ENCODE peak calls at places on chromosomes 1 and 21, in six cellular contexts. O is body of pancreas; T is neural progenitor cell; B is aorta; A is keratinocyte; R is naive thymus-derived CD4-positive, alpha-beta T cell. M is an unnamed sample.

GRCh38 chr1:94612081-94612480 is 70.5 kb upstream of the F3 start:
- DNase-seq in T (no peak), A (no peak), O (no peak), B (no peak), R (no peak), M (no peak)

GRCh38 chr1:206766251-206766856 is 4.2 kb upstream of the IL19 start:
- DNase-seq in R (peak; percentile 73), O (no peak), T (peak; percentile 7), B (peak; percentile 84), A (no peak), M (peak; percentile 69)

GRCh38 chr21:40516336-40516735 is 330.6 kb downstream of the DSCAM start:
- DNase-seq in O (peak; percentile 13), B (peak; percentile 73), R (no peak), A (no peak), T (peak; percentile 23), M (no peak)

GRCh38 chr1:245166471-245166885 is 11.7 kb downstream of the KIF26B start:
- DNase-seq in O (no peak), R (no peak), T (no peak), B (no peak), A (no peak), M (no peak)

GRCh38 chr1:224727351-224727750 is 111.2 kb downstream of the CNIH3 start:
- DNase-seq in A (no peak), T (no peak), B (no peak), O (no peak), R (no peak), M (no peak)

GRCh38 chr21:41806773-41807172 is 39.9 kb upstream of the RIPK4 start:
- DNase-seq in B (no peak), O (no peak), R (no peak), A (no peak), T (no peak), M (no peak)

GRCh38 chr1:166975361-166976129 is at the start of gene ILDR2:
- DNase-seq in B (peak; percentile 53), T (peak; percentile 82), A (no peak), O (peak; percentile 68), R (peak; percentile 44), M (peak; percentile 15)

GRCh38 chr1:226717256-226717909 is 21.7 kb downstream of the ITPKB start:
- DNase-seq in T (no peak), O (no peak), R (no peak), A (no peak), B (peak; percentile 73), M (peak; percentile 48)

GRCh38 chr1:167808690-167809089 is 86.9 kb downstream of the MPZL1 start:
- DNase-seq in A (no peak), T (no peak), B (no peak), O (no peak), R (no peak), M (no peak)

GRCh38 chr1:2089051-2089450 is 38.8 kb downstream of the PRKCZ start:
- DNase-seq in T (no peak), B (no peak), A (no peak), R (no peak), O (no peak), M (no peak)

GRCh38 chr1:150696151-150696550 is 803 bp downstream of the GOLPH3L start:
- DNase-seq in O (no peak), T (no peak), A (no peak), B (no peak), R (peak; percentile 3), M (peak; percentile 11)

GRCh38 chr1:30798389-30798951 is 40.9 kb upstream of the LAPTM5 start:
- DNase-seq in B (peak; percentile 84), R (no peak), O (peak; percentile 47), T (no peak), A (no peak), M (no peak)

GRCh38 chr1:45221716-45222115 is 15.3 kb upstream of the ZSWIM5 start:
- DNase-seq in O (no peak), R (no peak), T (no peak), B (no peak), A (no peak), M (no peak)

GRCh38 chr1:58941471-58942289 is 157.8 kb upstream of the JUN start:
- DNase-seq in T (no peak), O (peak; percentile 59), B (no peak), A (no peak), R (peak; percentile 65), M (peak; percentile 64)

GRCh38 chr1:27934818-27935549 is at the start of gene SMPDL3B:
- DNase-seq in A (no peak), R (no peak), B (no peak), T (peak; percentile 76), O (peak; percentile 86), M (no peak)
- H3K27ac ChIP-seq in A (no peak within 1 kb of the TSS), R (no peak within 1 kb of the TSS), B (no peak within 1 kb of the TSS), T (no peak within 1 kb of the TSS), O (peak within 1 kb of the TSS; percentile 45), M (no peak within 1 kb of the TSS)

GRCh38 chr1:16151985-16152384 is 3.9 kb downstream of the EPHA2 start:
- DNase-seq in A (no peak), O (no peak), R (no peak), B (no peak), T (no peak), M (no peak)
- H3K4me1 ChIP-seq in A (peaks cover 64% of the 10 kb centered on the region), O (peaks cover 72% of the 10 kb centered on the region), R (peaks cover 11% of the 10 kb centered on the region), B (no peaks in the 10 kb centered on the region), T (peaks cover 55% of the 10 kb centered on the region), M (peaks cover 31% of the 10 kb centered on the region)

GRCh38 chr1:903305-903704 is 20.4 kb upstream of the SAMD11 start:
- DNase-seq in A (no peak), B (peak; percentile 42), T (no peak), O (no peak), R (no peak), M (no peak)
- H3K27me3 ChIP-seq in A (peaks cover 17% of the 10 kb centered on the region), B (no peaks in the 10 kb centered on the region), T (peaks cover 98% of the 10 kb centered on the region), O (peaks cover 6% of the 10 kb centered on the region), R (no peaks in the 10 kb centered on the region), M (peaks cover 3% of the 10 kb centered on the region)

DNA sequence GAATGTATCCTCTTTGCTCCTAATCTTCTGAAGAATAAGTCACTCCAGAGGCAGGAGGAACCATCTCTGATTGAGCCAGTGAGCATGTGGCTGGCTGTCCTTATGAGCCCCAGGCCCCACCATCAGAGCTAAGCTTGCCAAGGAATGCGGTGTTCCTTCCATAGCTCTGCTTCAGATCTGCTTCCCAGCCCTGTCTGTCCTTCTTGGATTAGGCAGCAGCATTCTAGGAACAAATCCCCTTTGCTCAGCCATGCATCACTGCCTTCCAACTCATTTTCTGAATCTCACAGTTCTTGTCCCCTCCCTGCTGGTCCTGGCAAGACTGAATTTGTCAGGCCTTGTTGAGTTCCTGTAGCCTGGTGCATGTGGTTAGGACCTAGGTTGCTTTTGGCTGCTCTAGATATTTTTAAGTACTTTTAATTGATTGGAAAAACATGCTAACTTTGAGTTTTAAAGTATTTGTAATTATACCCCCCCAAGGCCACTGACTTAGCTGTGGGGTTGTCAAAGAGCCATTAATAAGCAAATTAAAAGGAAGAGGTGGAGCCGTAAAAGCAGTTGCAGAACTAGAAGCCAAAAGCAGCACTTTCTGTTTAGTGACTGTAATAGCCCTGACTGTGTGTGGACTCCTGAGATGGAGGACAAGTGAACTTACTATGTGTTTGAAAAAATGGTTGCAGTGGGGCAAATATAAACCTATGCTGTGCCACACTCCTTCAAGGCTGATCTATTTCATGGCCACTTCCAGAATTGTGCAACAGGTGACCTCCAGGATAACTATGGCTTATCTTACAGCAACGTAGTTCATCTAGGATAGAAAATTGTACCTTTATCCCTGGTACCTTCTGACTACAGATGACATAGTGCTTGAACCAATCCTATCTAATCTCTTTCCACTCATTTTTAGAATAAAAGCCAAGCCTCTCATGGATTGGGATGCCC is 61.3 kb upstream of the BACH1 start:
- DNase-seq in O (no peak), R (no peak), A (no peak), B (peak; percentile 53), T (peak; percentile 74), M (no peak)
- H3K27ac ChIP-seq in O (no peak overlapping the region), R (no peak overlapping the region), A (peak overlapping the region; percentile 30), B (peak overlapping the region; percentile 4), T (peak overlapping the region; percentile 9), M (no peak overlapping the region)

DNA sequence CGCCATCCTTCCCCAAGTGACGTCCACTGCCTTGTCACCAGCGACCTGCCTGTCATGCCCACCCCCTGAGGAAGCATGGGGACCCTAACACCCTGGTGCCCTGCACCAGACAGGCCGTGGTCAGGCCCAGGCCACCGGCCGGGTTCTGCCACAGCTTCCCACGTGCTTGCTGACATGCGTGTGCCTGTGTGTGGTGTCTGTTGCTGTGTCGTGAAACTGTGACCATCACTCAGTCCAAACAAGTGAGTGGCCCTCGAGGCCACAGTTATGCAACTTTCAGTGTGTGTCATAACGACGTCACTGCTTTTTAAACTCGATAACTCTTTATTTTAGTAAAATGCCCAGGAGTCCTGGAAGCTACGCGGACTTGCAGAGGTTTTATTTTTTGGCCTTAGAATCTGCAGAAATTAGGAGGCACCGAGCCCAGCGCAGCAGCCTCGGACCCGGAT is 8.5 kb upstream of the CTRC start:
- DNase-seq in O (peak; percentile 57), A (no peak), R (no peak), B (no peak), T (no peak), M (no peak)
- H3K4me1 ChIP-seq in O (peaks cover 75% of the 10 kb centered on the region), A (peaks cover 22% of the 10 kb centered on the region), R (no peaks in the 10 kb centered on the region), B (no peaks in the 10 kb centered on the region), T (no peaks in the 10 kb centered on the region), M (no peaks in the 10 kb centered on the region)